ENCODE peak calls at places on chromosomes 5 and 9, in six cellular contexts. One of them, this sample, is unnamed.

GRCh38 chr5:27568811-27569210 is 530.4 kb upstream of the CDH9 start:
- DNase-seq in Peyer's patch: no peak
- DNase-seq in right atrium auricular region: no peak
- DNase-seq in cardiac muscle cell: peak
- DNase-seq in uterus: no peak
- DNase-seq in AG04449: no peak
- DNase-seq in this sample: no peak

GRCh38 chr5:95900383-95900958 is 61.2 kb downstream of the ELL2 start:
- DNase-seq in uterus: no peak
- DNase-seq in AG04449: peak
- DNase-seq in Peyer's patch: no peak
- DNase-seq in right atrium auricular region: no peak
- DNase-seq in cardiac muscle cell: peak
- DNase-seq in this sample: no peak

GRCh38 chr9:132090771-132091170 is 11.1 kb upstream of the MED27 start:
- DNase-seq in right atrium auricular region: no peak
- DNase-seq in cardiac muscle cell: peak
- DNase-seq in AG04449: no peak
- DNase-seq in uterus: no peak
- DNase-seq in Peyer's patch: no peak
- DNase-seq in this sample: no peak

GRCh38 chr5:22572941-22573340 is 280.2 kb downstream of the CDH12 start:
- DNase-seq in uterus: no peak
- DNase-seq in cardiac muscle cell: no peak
- DNase-seq in Peyer's patch: no peak
- DNase-seq in right atrium auricular region: no peak
- DNase-seq in AG04449: no peak
- DNase-seq in this sample: no peak

GRCh38 chr5:119274024-119274766 is 81.6 kb upstream of the TNFAIP8 start:
- DNase-seq in right atrium auricular region: no peak
- DNase-seq in cardiac muscle cell: no peak
- DNase-seq in Peyer's patch: no peak
- DNase-seq in AG04449: no peak
- DNase-seq in uterus: no peak
- DNase-seq in this sample: no peak

GRCh38 chr5:181207214-181207959 is 2.4 kb upstream of the TRIM7 start:
- DNase-seq in Peyer's patch: peak
- DNase-seq in right atrium auricular region: peak
- DNase-seq in cardiac muscle cell: peak
- DNase-seq in AG04449: peak
- DNase-seq in uterus: peak
- DNase-seq in this sample: peak

GRCh38 chr9:120619751-120620655 is 40.0 kb upstream of the CDK5RAP2 start:
- DNase-seq in Peyer's patch: peak
- DNase-seq in cardiac muscle cell: peak
- DNase-seq in uterus: peak
- DNase-seq in AG04449: no peak
- DNase-seq in right atrium auricular region: peak
- DNase-seq in this sample: peak

GRCh38 chr5:52825826-52826225 is 38.1 kb downstream of the ITGA1 start:
- DNase-seq in right atrium auricular region: no peak
- DNase-seq in uterus: no peak
- DNase-seq in Peyer's patch: no peak
- DNase-seq in AG04449: no peak
- DNase-seq in cardiac muscle cell: no peak
- DNase-seq in this sample: no peak

GRCh38 chr5:138753794-138754698 is 821 bp downstream of the CTNNA1 start:
- DNase-seq in Peyer's patch: peak
- DNase-seq in uterus: peak
- DNase-seq in AG04449: peak
- DNase-seq in right atrium auricular region: peak
- DNase-seq in cardiac muscle cell: peak
- DNase-seq in this sample: peak

GRCh38 chr5:160774646-160775313 is 77.2 kb downstream of the ATP10B start:
- DNase-seq in uterus: no peak
- DNase-seq in Peyer's patch: no peak
- DNase-seq in cardiac muscle cell: no peak
- DNase-seq in AG04449: no peak
- DNase-seq in right atrium auricular region: no peak
- DNase-seq in this sample: no peak

GRCh38 chr9:119091074-119091473 is 278.2 kb downstream of the BRINP1 start:
- DNase-seq in right atrium auricular region: no peak
- DNase-seq in AG04449: no peak
- DNase-seq in uterus: no peak
- DNase-seq in Peyer's patch: no peak
- DNase-seq in cardiac muscle cell: no peak
- DNase-seq in this sample: no peak

GRCh38 chr9:100190339-100190738 is 91.3 kb downstream of the INVS start:
- DNase-seq in right atrium auricular region: no peak
- DNase-seq in Peyer's patch: no peak
- DNase-seq in cardiac muscle cell: no peak
- DNase-seq in uterus: no peak
- DNase-seq in AG04449: no peak
- DNase-seq in this sample: no peak

GRCh38 chr9:111728617-111729366 is 65.9 kb downstream of the SHOC1 start:
- DNase-seq in Peyer's patch: no peak
- DNase-seq in right atrium auricular region: no peak
- DNase-seq in cardiac muscle cell: peak
- DNase-seq in uterus: no peak
- DNase-seq in AG04449: peak
- DNase-seq in this sample: no peak

GRCh38 chr5:149837680-149838269 is 106.8 kb downstream of the PDE6A start:
- DNase-seq in Peyer's patch: no peak
- DNase-seq in right atrium auricular region: no peak
- DNase-seq in uterus: no peak
- DNase-seq in cardiac muscle cell: peak
- DNase-seq in AG04449: no peak
- DNase-seq in this sample: peak

GRCh38 chr9:128149001-128149701 is at the start of gene LCN2:
- DNase-seq in Peyer's patch: no peak
- DNase-seq in uterus: no peak
- DNase-seq in AG04449: no peak
- DNase-seq in right atrium auricular region: no peak
- DNase-seq in cardiac muscle cell: no peak
- DNase-seq in this sample: peak

GRCh38 chr5:159965031-159965837 is 43.7 kb upstream of the TTC1 start:
- DNase-seq in right atrium auricular region: peak
- DNase-seq in AG04449: no peak
- DNase-seq in Peyer's patch: no peak
- DNase-seq in uterus: peak
- DNase-seq in cardiac muscle cell: peak
- DNase-seq in this sample: no peak

GRCh38 chr9:130432362-130432761 is 12.4 kb upstream of the ASS1 start:
- DNase-seq in Peyer's patch: no peak
- DNase-seq in uterus: no peak
- DNase-seq in right atrium auricular region: no peak
- DNase-seq in cardiac muscle cell: no peak
- DNase-seq in AG04449: no peak
- DNase-seq in this sample: no peak
- TF ChIP-seq CTCF in Peyer's patch: no peak
- TF ChIP-seq CTCF in uterus: no peak
- TF ChIP-seq CTCF in right atrium auricular region: no peak
- TF ChIP-seq CTCF in cardiac muscle cell: no peak
- TF ChIP-seq CTCF in AG04449: no peak
- TF ChIP-seq CTCF in this sample: no peak

DNA sequence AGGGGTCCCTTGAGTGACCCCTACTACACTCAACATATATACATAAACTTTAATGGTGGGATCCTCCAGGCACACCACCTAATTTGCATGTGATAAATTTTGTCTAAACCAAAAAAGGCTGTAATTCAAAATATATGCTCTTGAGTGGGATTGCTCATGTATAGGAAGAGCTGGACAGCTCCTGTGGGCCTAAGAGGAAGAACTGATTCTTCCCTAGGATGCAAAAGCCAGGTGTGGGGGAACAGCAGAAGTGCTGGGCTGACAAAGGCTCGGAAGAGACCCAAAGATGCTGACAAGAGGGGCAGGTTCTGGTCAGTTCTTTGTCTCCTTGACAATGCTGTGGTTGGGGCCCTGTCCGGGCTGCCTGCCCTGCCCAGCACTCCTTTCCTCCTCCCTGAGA is 43.9 kb downstream of the PCDH1 start:
- DNase-seq in AG04449: no peak
- DNase-seq in right atrium auricular region: no peak
- DNase-seq in Peyer's patch: no peak
- DNase-seq in uterus: no peak
- DNase-seq in cardiac muscle cell: peak
- DNase-seq in this sample: no peak
- TF ChIP-seq CTCF in AG04449: no peak
- TF ChIP-seq CTCF in right atrium auricular region: no peak
- TF ChIP-seq CTCF in Peyer's patch: no peak
- TF ChIP-seq CTCF in uterus: no peak
- TF ChIP-seq CTCF in cardiac muscle cell: no peak
- TF ChIP-seq CTCF in this sample: no peak

GRCh38 chr5:114678778-114679177 is 316.9 kb downstream of the KCNN2 start:
- DNase-seq in cardiac muscle cell: no peak
- DNase-seq in Peyer's patch: no peak
- DNase-seq in uterus: no peak
- DNase-seq in AG04449: no peak
- DNase-seq in right atrium auricular region: no peak
- DNase-seq in this sample: no peak
- TF ChIP-seq CTCF in cardiac muscle cell: no peak
- TF ChIP-seq CTCF in Peyer's patch: no peak
- TF ChIP-seq CTCF in uterus: no peak
- TF ChIP-seq CTCF in AG04449: no peak
- TF ChIP-seq CTCF in right atrium auricular region: no peak
- TF ChIP-seq CTCF in this sample: no peak

DNA sequence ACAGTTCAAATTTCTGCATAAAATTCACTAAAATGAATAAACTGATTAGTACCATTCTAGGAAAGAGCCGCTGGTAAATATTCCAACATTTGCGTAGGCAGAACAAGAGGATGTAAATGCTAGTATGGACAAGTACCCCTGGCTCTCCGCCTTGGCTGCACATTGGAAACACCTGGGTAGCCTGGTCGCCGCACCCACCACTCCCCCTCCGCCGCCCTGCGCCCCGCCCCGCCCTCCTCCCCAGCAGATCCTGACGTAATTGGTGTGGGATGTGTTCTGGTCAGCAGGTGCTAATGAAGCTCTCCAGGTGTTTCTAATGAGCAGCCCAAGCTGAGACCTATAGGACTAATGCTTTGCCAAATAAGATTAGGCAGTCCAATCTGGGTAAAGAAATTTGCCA is 225.7 kb downstream of the FRMD3 start:
- DNase-seq in right atrium auricular region: no peak
- DNase-seq in cardiac muscle cell: no peak
- DNase-seq in Peyer's patch: no peak
- DNase-seq in AG04449: no peak
- DNase-seq in uterus: no peak
- DNase-seq in this sample: no peak
- TF ChIP-seq CTCF in right atrium auricular region: no peak
- TF ChIP-seq CTCF in cardiac muscle cell: no peak
- TF ChIP-seq CTCF in Peyer's patch: no peak
- TF ChIP-seq CTCF in AG04449: no peak
- TF ChIP-seq CTCF in uterus: no peak
- TF ChIP-seq CTCF in this sample: no peak

GRCh38 chr5:50440651-50441478 is at the start of gene EMB:
- DNase-seq in AG04449: no peak
- DNase-seq in cardiac muscle cell: no peak
- DNase-seq in uterus: peak
- DNase-seq in right atrium auricular region: no peak
- DNase-seq in Peyer's patch: peak
- DNase-seq in this sample: peak
- TF ChIP-seq CTCF in AG04449: peak
- TF ChIP-seq CTCF in cardiac muscle cell: no peak
- TF ChIP-seq CTCF in uterus: no peak
- TF ChIP-seq CTCF in right atrium auricular region: no peak
- TF ChIP-seq CTCF in Peyer's patch: no peak
- TF ChIP-seq CTCF in this sample: no peak

This sample was measured in breast epithelium.